ENCODE peak calls at places on chromosomes 11 and 22, in six cellular contexts. One of them, this sample, is unnamed.

GRCh38 chr11:10490398-10491232 is 35.6 kb downstream of the AMPD3 start:
- DNase-seq in anterior cingulate cortex: peak
- DNase-seq in left ventricle myocardium superior: peak
- DNase-seq in head of caudate nucleus: peak
- DNase-seq in NCI-H748 treated with DMSO at 0.1 percent for 48 hours: no peak
- DNase-seq in stimulated activated CD4-positive, alpha-beta T cell treated with anti-CD3 and anti-CD28 coated beads, Interleukin-12 subunit alpha, Interleukin-12 subunit beta, amount 100 ng/mL, for 48 hours: no peak
- DNase-seq in this sample: peak

GRCh38 chr11:18617688-18618340 is 16.3 kb downstream of the SPTY2D1 start:
- DNase-seq in head of caudate nucleus: no peak
- DNase-seq in NCI-H748 treated with DMSO at 0.1 percent for 48 hours: no peak
- DNase-seq in left ventricle myocardium superior: no peak
- DNase-seq in anterior cingulate cortex: no peak
- DNase-seq in stimulated activated CD4-positive, alpha-beta T cell treated with anti-CD3 and anti-CD28 coated beads, Interleukin-12 subunit alpha, Interleukin-12 subunit beta, amount 100 ng/mL, for 48 hours: peak
- DNase-seq in this sample: no peak

GRCh38 chr11:35857922-35858321 is 85.9 kb upstream of the LDLRAD3 start:
- DNase-seq in head of caudate nucleus: no peak
- DNase-seq in left ventricle myocardium superior: no peak
- DNase-seq in NCI-H748 treated with DMSO at 0.1 percent for 48 hours: no peak
- DNase-seq in stimulated activated CD4-positive, alpha-beta T cell treated with anti-CD3 and anti-CD28 coated beads, Interleukin-12 subunit alpha, Interleukin-12 subunit beta, amount 100 ng/mL, for 48 hours: no peak
- DNase-seq in anterior cingulate cortex: no peak
- DNase-seq in this sample: no peak

GRCh38 chr11:64400096-64400495 is 41.1 kb downstream of the RPS6KA4 start:
- DNase-seq in left ventricle myocardium superior: no peak
- DNase-seq in NCI-H748 treated with DMSO at 0.1 percent for 48 hours: no peak
- DNase-seq in head of caudate nucleus: no peak
- DNase-seq in anterior cingulate cortex: no peak
- DNase-seq in stimulated activated CD4-positive, alpha-beta T cell treated with anti-CD3 and anti-CD28 coated beads, Interleukin-12 subunit alpha, Interleukin-12 subunit beta, amount 100 ng/mL, for 48 hours: no peak
- DNase-seq in this sample: peak

GRCh38 chr22:39567135-39567946 is 3.2 kb upstream of the CACNA1I start:
- DNase-seq in stimulated activated CD4-positive, alpha-beta T cell treated with anti-CD3 and anti-CD28 coated beads, Interleukin-12 subunit alpha, Interleukin-12 subunit beta, amount 100 ng/mL, for 48 hours: peak
- DNase-seq in left ventricle myocardium superior: no peak
- DNase-seq in anterior cingulate cortex: no peak
- DNase-seq in NCI-H748 treated with DMSO at 0.1 percent for 48 hours: no peak
- DNase-seq in head of caudate nucleus: no peak
- DNase-seq in this sample: no peak

GRCh38 chr22:48781391-48781790 is 1046.3 kb downstream of the BRD1 start:
- DNase-seq in left ventricle myocardium superior: no peak
- DNase-seq in anterior cingulate cortex: no peak
- DNase-seq in head of caudate nucleus: no peak
- DNase-seq in stimulated activated CD4-positive, alpha-beta T cell treated with anti-CD3 and anti-CD28 coated beads, Interleukin-12 subunit alpha, Interleukin-12 subunit beta, amount 100 ng/mL, for 48 hours: no peak
- DNase-seq in NCI-H748 treated with DMSO at 0.1 percent for 48 hours: no peak
- DNase-seq in this sample: no peak

GRCh38 chr22:20479612-20480196 is 15.9 kb downstream of the KLHL22 start:
- DNase-seq in NCI-H748 treated with DMSO at 0.1 percent for 48 hours: no peak
- DNase-seq in anterior cingulate cortex: no peak
- DNase-seq in stimulated activated CD4-positive, alpha-beta T cell treated with anti-CD3 and anti-CD28 coated beads, Interleukin-12 subunit alpha, Interleukin-12 subunit beta, amount 100 ng/mL, for 48 hours: no peak
- DNase-seq in head of caudate nucleus: no peak
- DNase-seq in left ventricle myocardium superior: no peak
- DNase-seq in this sample: no peak

GRCh38 chr22:49838771-49839717 is 11.4 kb upstream of the BRD1 start:
- DNase-seq in head of caudate nucleus: no peak
- DNase-seq in NCI-H748 treated with DMSO at 0.1 percent for 48 hours: no peak
- DNase-seq in stimulated activated CD4-positive, alpha-beta T cell treated with anti-CD3 and anti-CD28 coated beads, Interleukin-12 subunit alpha, Interleukin-12 subunit beta, amount 100 ng/mL, for 48 hours: peak
- DNase-seq in left ventricle myocardium superior: no peak
- DNase-seq in anterior cingulate cortex: no peak
- DNase-seq in this sample: peak

GRCh38 chr11:82995754-82996398 is 75.8 kb downstream of the RAB30 start:
- DNase-seq in head of caudate nucleus: no peak
- DNase-seq in stimulated activated CD4-positive, alpha-beta T cell treated with anti-CD3 and anti-CD28 coated beads, Interleukin-12 subunit alpha, Interleukin-12 subunit beta, amount 100 ng/mL, for 48 hours: peak
- DNase-seq in anterior cingulate cortex: no peak
- DNase-seq in left ventricle myocardium superior: peak
- DNase-seq in NCI-H748 treated with DMSO at 0.1 percent for 48 hours: no peak
- DNase-seq in this sample: peak

GRCh38 chr11:128153697-128154048 is 433.7 kb downstream of the ETS1 start:
- DNase-seq in anterior cingulate cortex: no peak
- DNase-seq in left ventricle myocardium superior: no peak
- DNase-seq in NCI-H748 treated with DMSO at 0.1 percent for 48 hours: no peak
- DNase-seq in head of caudate nucleus: no peak
- DNase-seq in stimulated activated CD4-positive, alpha-beta T cell treated with anti-CD3 and anti-CD28 coated beads, Interleukin-12 subunit alpha, Interleukin-12 subunit beta, amount 100 ng/mL, for 48 hours: no peak
- DNase-seq in this sample: no peak

GRCh38 chr11:118216621-118217526 is 7.9 kb downstream of the JAML start:
- DNase-seq in anterior cingulate cortex: no peak
- DNase-seq in left ventricle myocardium superior: no peak
- DNase-seq in stimulated activated CD4-positive, alpha-beta T cell treated with anti-CD3 and anti-CD28 coated beads, Interleukin-12 subunit alpha, Interleukin-12 subunit beta, amount 100 ng/mL, for 48 hours: no peak
- DNase-seq in head of caudate nucleus: no peak
- DNase-seq in NCI-H748 treated with DMSO at 0.1 percent for 48 hours: no peak
- DNase-seq in this sample: no peak

GRCh38 chr22:26398741-26399153 is 30.3 kb upstream of the ASPHD2 start:
- DNase-seq in anterior cingulate cortex: peak
- DNase-seq in NCI-H748 treated with DMSO at 0.1 percent for 48 hours: no peak
- DNase-seq in left ventricle myocardium superior: peak
- DNase-seq in stimulated activated CD4-positive, alpha-beta T cell treated with anti-CD3 and anti-CD28 coated beads, Interleukin-12 subunit alpha, Interleukin-12 subunit beta, amount 100 ng/mL, for 48 hours: peak
- DNase-seq in head of caudate nucleus: peak
- DNase-seq in this sample: peak

This sample was measured in Right ventricle myocardium superior.